ENCODE peak calls at places on chromosomes 4 and X, in five cellular contexts. T, V, S, R and N are unnamed samples.

GRCh38 chr4:145887241-145887964 is 51.2 kb downstream of the ZNF827 start:
- DNase-seq in T (no peak), V (no peak), S (no peak), R (no peak), N (peak)

GRCh38 chr4:151184523-151185458 is 85.4 kb downstream of the RPS3A start:
- DNase-seq in T (no peak), V (no peak), S (no peak), R (no peak), N (peak)

GRCh38 chr4:42600578-42600977 is 56.3 kb downstream of the ATP8A1 start:
- DNase-seq in T (no peak), V (no peak), S (no peak), R (no peak), N (no peak)

GRCh38 chr4:82604522-82604921 is 42.7 kb upstream of the TMEM150C start:
- DNase-seq in T (no peak), V (no peak), S (no peak), R (no peak), N (no peak)

GRCh38 chr4:53346920-53347852 is 18.7 kb downstream of the SCFD2 start:
- DNase-seq in T (no peak), V (no peak), S (no peak), R (no peak), N (peak)

GRCh38 chrX:130186645-130187044 is 14.9 kb downstream of the RAB33A start:
- DNase-seq in T (peak), V (no peak), S (no peak), R (no peak), N (no peak)

GRCh38 chrX:130339408-130340222 is at the start of gene SLC25A14:
- DNase-seq in T (peak), V (peak), S (peak), R (peak), N (peak)

GRCh38 chr4:155692990-155693659 is 26.5 kb downstream of the GUCY1A1 start:
- DNase-seq in T (no peak), V (no peak), S (no peak), R (no peak), N (peak)

GRCh38 chr4:16289872-16290554 is 63.7 kb upstream of the TAPT1 start:
- DNase-seq in T (peak), V (no peak), S (no peak), R (peak), N (peak)